ENCODE peak calls at places on chromosomes 12 and 14, in four cellular contexts. U, K, W and C are unnamed samples.

GRCh38 chr12:69595689-69596088 is 10.4 kb downstream of the CCT2 start:
- DNase-seq in U (no peak), K (no peak), W (no peak), C (no peak)

GRCh38 chr12:100251917-100252316 is 15.0 kb downstream of the DEPDC4 start:
- DNase-seq in U (no peak), K (no peak), W (no peak), C (no peak)

GRCh38 chr14:62710811-62711210 is 334.4 kb downstream of the KCNH5 start:
- DNase-seq in U (no peak), K (no peak), W (no peak), C (no peak)

GRCh38 chr14:95316826-95317225 is 2.9 kb downstream of the CLMN start:
- DNase-seq in U (no peak), K (no peak), W (peak), C (peak)

GRCh38 chr12:121917950-121918678 is at the start of gene CFAP251:
- DNase-seq in U (peak), K (peak), W (peak), C (peak)

GRCh38 chr14:52325632-52326031 is 11.5 kb downstream of the PTGER2 start:
- DNase-seq in U (no peak), K (no peak), W (no peak), C (no peak)

GRCh38 chr12:5013206-5013830 is 30.4 kb upstream of the KCNA5 start:
- DNase-seq in U (no peak), K (peak), W (no peak), C (peak)

GRCh38 chr14:23113346-23114119 is 5.5 kb downstream of the CEBPE start:
- DNase-seq in U (no peak), K (no peak), W (peak), C (no peak)

GRCh38 chr12:20004951-20005350 is 363.4 kb upstream of the PDE3A start:
- DNase-seq in U (no peak), K (no peak), W (no peak), C (no peak)

GRCh38 chr12:25713264-25713663 is 160.2 kb upstream of the LMNTD1 start:
- DNase-seq in U (no peak), K (no peak), W (no peak), C (no peak)

GRCh38 chr14:70718383-70719123 is 76.8 kb downstream of the TTC9 start:
- DNase-seq in U (no peak), K (no peak), W (no peak), C (no peak)

GRCh38 chr14:31477248-31477647 is 10.6 kb downstream of the GPR33 start:
- DNase-seq in U (no peak), K (no peak), W (no peak), C (no peak)

GRCh38 chr12:50999139-50999538 is 27.0 kb downstream of the SLC11A2 start:
- DNase-seq in U (no peak), K (no peak), W (no peak), C (no peak)

GRCh38 chr12:50505386-50505827 is 622 bp downstream of the DIP2B start:
- DNase-seq in U (peak), K (peak), W (no peak), C (peak)

GRCh38 chr12:113424915-113425823 is 3.0 kb downstream of the SDSL start:
- DNase-seq in U (peak), K (peak), W (peak), C (peak)

GRCh38 chr14:61331992-61332657 is 10.7 kb downstream of the PRKCH start:
- DNase-seq in U (no peak), K (no peak), W (no peak), C (no peak)

GRCh38 chr12:105930612-105931011 is 208.1 kb downstream of the NUAK1 start:
- DNase-seq in U (no peak), K (no peak), W (no peak), C (no peak)